ENCODE peak calls at places on chromosomes 12 and 14, in four cellular contexts. O is H9, D is mesenchymal stem cell, L is neuronal stem cell. Y is an unnamed sample.

GRCh38 chr12:109064143-109064542 is 11.8 kb downstream of the USP30 start:
- DNase-seq in L (no peak), O (no peak), D (no peak), Y (no peak)

GRCh38 chr14:70882771-70883492 is 24.3 kb upstream of the PCNX1 start:
- DNase-seq in L (no peak), D (peak), O (no peak), Y (peak)

GRCh38 chr14:41607966-41608663 is 1.4 kb downstream of the LRFN5 start:
- DNase-seq in D (peak), O (peak), L (no peak), Y (no peak)

GRCh38 chr12:85422766-85423165 is 142.7 kb downstream of the ALX1 start:
- DNase-seq in O (no peak), D (no peak), L (no peak), Y (no peak)

GRCh38 chr12:41460906-41461305 is 272.8 kb downstream of the PDZRN4 start:
- DNase-seq in L (no peak), O (no peak), D (peak), Y (no peak)

GRCh38 chr14:60758875-60759274 is 24.3 kb downstream of the MNAT1 start:
- DNase-seq in O (no peak), D (no peak), L (no peak), Y (peak)

GRCh38 chr14:51053157-51053556 is 41.7 kb downstream of the TRIM9 start:
- DNase-seq in O (no peak), D (no peak), L (no peak), Y (peak)

GRCh38 chr14:49946320-49947141 is 53.6 kb downstream of the ARF6 start:
- DNase-seq in D (peak), L (no peak), O (no peak), Y (peak)

GRCh38 chr14:75003250-75004027 is 718 bp downstream of the EIF2B2 start:
- DNase-seq in O (no peak), D (peak), L (no peak), Y (no peak)

GRCh38 chr12:106137456-106138278 is 1.1 kb downstream of the NUAK1 start:
- DNase-seq in D (peak), O (no peak), L (no peak), Y (peak)

GRCh38 chr12:92729773-92730305 is 27.1 kb downstream of the PLEKHG7 start:
- DNase-seq in O (no peak), L (no peak), D (no peak), Y (no peak)

GRCh38 chr12:131087991-131088700 is 134.4 kb downstream of the ADGRD1 start:
- DNase-seq in D (no peak), L (no peak), O (peak), Y (no peak)

GRCh38 chr14:76653875-76654572 is 107.2 kb upstream of the VASH1 start:
- DNase-seq in D (no peak), O (no peak), L (no peak), Y (no peak)

GRCh38 chr12:65022441-65022840 is 98.7 kb downstream of the WIF1 start:
- DNase-seq in O (no peak), D (no peak), L (no peak), Y (no peak)

GRCh38 chr14:84003316-84003715 is 1526.6 kb upstream of the FLRT2 start:
- DNase-seq in O (no peak), D (no peak), L (no peak), Y (no peak)

GRCh38 chr14:50363734-50364113 is 33.0 kb downstream of the CDKL1 start:
- DNase-seq in L (no peak), O (no peak), D (peak), Y (peak)

GRCh38 chr14:95507701-95508103 is 8.7 kb downstream of the SYNE3 start:
- DNase-seq in D (peak), L (no peak), O (no peak), Y (peak)

GRCh38 chr12:14913381-14913781 is 25.0 kb downstream of the ERP27 start:
- DNase-seq in L (no peak), O (no peak), D (no peak), Y (no peak)

GRCh38 chr14:33393895-33394405 is 455.3 kb downstream of the NPAS3 start:
- DNase-seq in L (no peak), D (no peak), O (no peak), Y (no peak)

GRCh38 chr14:22560638-22561365 is 28.2 kb downstream of the DAD1 start:
- DNase-seq in D (no peak), O (no peak), L (no peak), Y (no peak)

GRCh38 chr12:81644503-81644902 is 114.6 kb downstream of the PPFIA2 start:
- DNase-seq in D (peak), L (peak), O (no peak), Y (peak)

GRCh38 chr12:87975879-87976278 is 53.3 kb downstream of the C12orf50 start:
- DNase-seq in L (no peak), O (no peak), D (no peak), Y (no peak)

GRCh38 chr12:107429006-107429698 is 256.4 kb upstream of the PWP1 start:
- DNase-seq in L (no peak), O (no peak), D (no peak), Y (no peak)

GRCh38 chr12:124620606-124621295 is 53.3 kb upstream of the NCOR2 start:
- DNase-seq in O (no peak), L (no peak), D (peak), Y (peak)
- H4K91ac ChIP-seq in O (no peak), L (no peak), D (peak), Y (no peak)

GRCh38 chr14:68473050-68473449 is 319.8 kb downstream of the ZFP36L1 start:
- DNase-seq in L (no peak), O (no peak), D (no peak), Y (no peak)
- H4K91ac ChIP-seq in L (no peak), O (no peak), D (no peak), Y (no peak)

DNA sequence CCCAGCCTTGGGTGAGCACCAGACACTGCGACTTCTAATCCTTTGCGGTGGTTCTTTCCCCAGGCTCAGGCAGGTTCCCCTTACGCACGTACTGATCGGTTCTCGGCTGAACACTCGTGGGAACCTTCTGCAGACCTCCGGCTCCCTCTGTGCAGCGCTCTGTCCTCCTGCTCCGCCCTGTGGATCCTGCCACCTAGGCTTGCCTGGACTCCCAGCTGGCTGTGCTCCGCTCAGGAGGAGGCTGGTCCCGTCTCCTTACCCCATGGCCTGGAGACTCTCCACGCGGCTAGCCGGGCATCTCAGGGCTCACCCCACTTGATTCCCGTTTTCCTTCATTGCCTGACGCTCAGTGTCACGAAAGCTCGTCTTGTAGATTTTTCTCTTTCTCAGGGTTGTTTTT is 34.7 kb downstream of the TNFAIP2 start:
- DNase-seq in D (no peak), O (peak), L (no peak), Y (no peak)
- H4K91ac ChIP-seq in D (no peak), O (no peak), L (no peak), Y (no peak)

GRCh38 chr14:99645545-99646505 is 896 bp downstream of the HHIPL1 start:
- DNase-seq in D (no peak), O (no peak), L (no peak), Y (no peak)
- H4K91ac ChIP-seq in D (no peak), O (no peak), L (no peak), Y (no peak)

DNA sequence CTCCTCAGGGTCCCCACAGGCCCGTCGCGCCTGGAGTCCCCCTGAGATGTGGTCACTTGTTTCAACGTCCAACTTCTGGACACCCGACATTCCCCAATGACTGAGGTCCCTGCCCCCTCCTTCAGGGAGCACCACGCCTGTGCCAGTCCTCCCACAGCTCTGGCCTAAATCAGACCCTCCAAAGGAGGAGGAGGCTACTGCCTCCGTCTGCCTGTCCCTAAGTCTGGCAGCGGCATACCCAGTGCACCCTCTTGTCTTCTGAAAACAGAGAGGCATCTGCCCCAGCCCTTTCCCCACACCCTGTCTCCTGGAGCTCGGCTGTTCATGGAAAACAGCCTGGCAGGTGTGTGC is 46.2 kb downstream of the TESC start:
- DNase-seq in D (no peak), O (no peak), L (no peak), Y (no peak)
- H4K91ac ChIP-seq in D (no peak), O (no peak), L (no peak), Y (no peak)

GRCh38 chr12:104534857-104535248 is 78.1 kb downstream of the CHST11 start:
- DNase-seq in D (no peak), O (no peak), L (no peak), Y (no peak)

GRCh38 chr12:104533134-104533533 is 76.4 kb downstream of the CHST11 start:
- DNase-seq in L (no peak), O (no peak), D (no peak), Y (no peak)

GRCh38 chr12:104536841-104537240 is 80.1 kb downstream of the CHST11 start:
- DNase-seq in L (no peak), D (no peak), O (no peak), Y (no peak)

GRCh38 chr12:104534162-104534856 is 77.6 kb downstream of the CHST11 start:
- DNase-seq in O (no peak), D (no peak), L (no peak), Y (no peak)

DNA sequence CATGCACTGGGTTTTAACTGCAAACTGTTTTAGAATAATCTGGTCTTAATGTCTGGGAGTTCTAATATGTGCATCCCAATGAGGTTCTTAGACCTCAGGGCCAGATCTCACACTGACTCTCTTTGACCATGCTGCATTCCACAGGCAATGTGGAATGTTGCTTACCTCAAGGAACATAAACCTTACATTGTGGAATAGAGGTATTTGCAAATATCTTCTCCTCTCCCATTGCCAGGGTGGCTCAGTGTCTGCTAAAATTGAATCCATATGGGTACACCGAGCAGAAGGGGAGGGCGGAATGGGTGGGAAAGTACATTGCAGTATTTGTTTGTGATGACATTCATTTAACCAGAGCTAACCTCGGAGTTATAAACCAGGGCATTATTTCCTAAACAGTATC is 78.6 kb downstream of the CHST11 start:
- DNase-seq in L (no peak), O (no peak), D (no peak), Y (peak)
- H4K91ac ChIP-seq in L (no peak), O (no peak), D (no peak), Y (no peak)

DNA sequence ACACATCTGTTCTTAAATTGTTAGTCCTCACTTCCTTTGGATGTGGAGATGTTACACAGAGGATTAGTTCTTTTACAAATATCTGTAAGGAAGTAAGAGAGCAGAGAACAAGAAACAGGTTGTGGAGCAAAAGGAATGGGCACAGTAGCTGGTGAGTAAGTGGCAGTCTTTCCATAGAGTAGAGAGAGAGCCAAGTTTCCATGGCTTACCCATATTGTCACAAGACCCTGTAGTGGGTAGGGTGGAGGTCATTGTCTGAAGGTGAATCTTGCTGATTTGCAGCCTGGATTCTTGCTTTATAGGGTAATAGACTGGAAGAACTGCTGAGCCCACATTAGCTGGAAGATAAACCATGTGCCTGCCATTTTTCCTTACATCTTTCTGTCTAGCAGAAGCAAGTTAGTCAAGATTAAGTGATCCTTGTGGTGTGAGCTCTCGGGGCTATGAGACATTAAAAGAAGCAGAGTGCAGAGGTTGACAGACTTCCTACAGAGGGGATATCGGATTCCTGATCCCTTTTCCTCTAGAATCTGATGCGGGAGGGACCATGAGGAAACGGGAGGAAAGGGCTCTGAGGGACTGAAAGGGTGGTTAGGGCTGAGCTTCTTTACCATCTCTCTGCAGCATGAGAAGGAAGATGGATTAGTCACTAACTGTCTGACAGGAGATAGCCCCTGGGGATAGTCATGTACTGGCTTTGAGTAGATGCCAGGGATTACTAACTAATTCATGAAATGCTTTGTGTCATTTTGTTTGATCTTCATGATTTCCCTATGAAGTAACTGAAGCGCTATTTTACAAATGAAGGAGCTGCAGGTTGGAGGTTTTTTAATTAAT is 44.0 kb upstream of the LRTM2 start:
- DNase-seq in D (peak), L (no peak), O (no peak), Y (peak)
- H4K91ac ChIP-seq in D (no peak), L (no peak), O (no peak), Y (no peak)